ENCODE peak calls at places on chromosomes 7 and 10, in seven cellular contexts. One of them, this sample, is unnamed.

GRCh38 chr7:91411062-91411461 is 146.8 kb downstream of the FZD1 start:
- DNase-seq in aorta: no peak
- DNase-seq in spleen: no peak
- DNase-seq in fibroblast of lung: peak; percentile 42
- DNase-seq in GM12878: no peak
- DNase-seq in right cardiac atrium: no peak
- DNase-seq in colonic mucosa: no peak
- DNase-seq in this sample: no peak

GRCh38 chr7:6437251-6437650 is 10.5 kb downstream of the DAGLB start:
- DNase-seq in aorta: no peak
- DNase-seq in spleen: no peak
- DNase-seq in fibroblast of lung: no peak
- DNase-seq in GM12878: no peak
- DNase-seq in right cardiac atrium: no peak
- DNase-seq in colonic mucosa: no peak
- DNase-seq in this sample: no peak

GRCh38 chr7:31108097-31108657 is 56.1 kb downstream of the ADCYAP1R1 start:
- DNase-seq in aorta: no peak
- DNase-seq in spleen: no peak
- DNase-seq in fibroblast of lung: no peak
- DNase-seq in GM12878: no peak
- DNase-seq in right cardiac atrium: no peak
- DNase-seq in colonic mucosa: no peak
- DNase-seq in this sample: peak; percentile 27

GRCh38 chr10:99976886-99977391 is 32.8 kb downstream of the DNMBP start:
- DNase-seq in aorta: no peak
- DNase-seq in spleen: no peak
- DNase-seq in fibroblast of lung: peak; percentile 98
- DNase-seq in GM12878: no peak
- DNase-seq in right cardiac atrium: peak; percentile 22
- DNase-seq in colonic mucosa: no peak
- DNase-seq in this sample: no peak

GRCh38 chr7:148483515-148483914 is 107.1 kb upstream of the C7orf33 start:
- DNase-seq in aorta: no peak
- DNase-seq in spleen: no peak
- DNase-seq in fibroblast of lung: no peak
- DNase-seq in GM12878: no peak
- DNase-seq in right cardiac atrium: no peak
- DNase-seq in colonic mucosa: no peak
- DNase-seq in this sample: no peak

GRCh38 chr7:27207348-27207985 is 7.6 kb upstream of the HOXA13 start:
- DNase-seq in aorta: no peak
- DNase-seq in spleen: no peak
- DNase-seq in fibroblast of lung: no peak
- DNase-seq in GM12878: no peak
- DNase-seq in right cardiac atrium: no peak
- DNase-seq in colonic mucosa: peak; percentile 41
- DNase-seq in this sample: no peak

GRCh38 chr10:69087600-69088470 is at the start of gene SRGN:
- DNase-seq in aorta: no peak
- DNase-seq in spleen: peak; percentile 79
- DNase-seq in fibroblast of lung: peak; percentile 95
- DNase-seq in GM12878: peak; percentile 97
- DNase-seq in right cardiac atrium: peak; percentile 75
- DNase-seq in colonic mucosa: peak; percentile 67
- DNase-seq in this sample: peak; percentile 91

GRCh38 chr10:59381687-59382086 is 19.3 kb upstream of the FAM13C start:
- DNase-seq in aorta: no peak
- DNase-seq in spleen: no peak
- DNase-seq in fibroblast of lung: no peak
- DNase-seq in GM12878: no peak
- DNase-seq in right cardiac atrium: no peak
- DNase-seq in colonic mucosa: no peak
- DNase-seq in this sample: no peak

GRCh38 chr7:102220229-102220850 is 66.3 kb upstream of the SH2B2 start:
- DNase-seq in aorta: no peak
- DNase-seq in spleen: no peak
- DNase-seq in fibroblast of lung: no peak
- DNase-seq in GM12878: no peak
- DNase-seq in right cardiac atrium: no peak
- DNase-seq in colonic mucosa: no peak
- DNase-seq in this sample: no peak

DNA sequence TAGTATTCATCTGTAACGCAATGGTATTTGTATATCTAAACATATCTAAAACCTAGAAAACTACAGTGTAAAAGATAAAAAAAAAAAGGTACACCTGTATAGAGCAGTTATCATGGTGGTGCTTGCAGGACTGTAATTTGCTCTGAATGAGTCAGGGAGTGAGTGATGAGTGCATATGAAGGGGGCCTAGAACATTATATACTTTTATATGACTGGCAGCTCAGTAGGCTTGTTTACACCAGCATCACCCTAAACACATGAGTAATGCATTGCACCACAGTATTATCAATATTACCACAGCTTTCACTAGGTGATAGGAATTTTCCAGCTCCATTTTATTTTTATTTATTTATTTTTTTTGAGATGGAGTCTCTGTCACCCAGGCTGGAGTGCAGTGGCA is 40.8 kb downstream of the TRIM24 start:
- DNase-seq in aorta: no peak
- DNase-seq in spleen: no peak
- DNase-seq in fibroblast of lung: no peak
- DNase-seq in GM12878: no peak
- DNase-seq in right cardiac atrium: no peak
- DNase-seq in colonic mucosa: no peak
- DNase-seq in this sample: no peak
- H3K9me3 ChIP-seq in aorta: no peaks in the 10 kb centered on the region
- H3K9me3 ChIP-seq in spleen: no peaks in the 10 kb centered on the region
- H3K9me3 ChIP-seq in fibroblast of lung: no peaks in the 10 kb centered on the region
- H3K9me3 ChIP-seq in GM12878: peaks cover 6% of the 10 kb centered on the region
- H3K9me3 ChIP-seq in right cardiac atrium: no peaks in the 10 kb centered on the region
- H3K9me3 ChIP-seq in colonic mucosa: no peaks in the 10 kb centered on the region
- H3K9me3 ChIP-seq in this sample: no peaks in the 10 kb centered on the region

GRCh38 chr7:158145370-158145769 is 442.3 kb downstream of the PTPRN2 start:
- DNase-seq in aorta: peak; percentile 40
- DNase-seq in spleen: no peak
- DNase-seq in fibroblast of lung: no peak
- DNase-seq in GM12878: no peak
- DNase-seq in right cardiac atrium: no peak
- DNase-seq in colonic mucosa: no peak
- DNase-seq in this sample: no peak

GRCh38 chr7:158141221-158141582 is 446.4 kb downstream of the PTPRN2 start:
- DNase-seq in aorta: peak; percentile 67
- DNase-seq in spleen: no peak
- DNase-seq in fibroblast of lung: no peak
- DNase-seq in GM12878: no peak
- DNase-seq in right cardiac atrium: no peak
- DNase-seq in colonic mucosa: no peak
- DNase-seq in this sample: no peak

GRCh38 chr7:158141806-158142518 is 445.7 kb downstream of the PTPRN2 start:
- DNase-seq in aorta: peak; percentile 69
- DNase-seq in spleen: no peak
- DNase-seq in fibroblast of lung: no peak
- DNase-seq in GM12878: no peak
- DNase-seq in right cardiac atrium: no peak
- DNase-seq in colonic mucosa: no peak
- DNase-seq in this sample: no peak

GRCh38 chr7:158142657-158143056 is 445.0 kb downstream of the PTPRN2 start:
- DNase-seq in aorta: peak; percentile 54
- DNase-seq in spleen: no peak
- DNase-seq in fibroblast of lung: no peak
- DNase-seq in GM12878: no peak
- DNase-seq in right cardiac atrium: no peak
- DNase-seq in colonic mucosa: no peak
- DNase-seq in this sample: no peak

DNA sequence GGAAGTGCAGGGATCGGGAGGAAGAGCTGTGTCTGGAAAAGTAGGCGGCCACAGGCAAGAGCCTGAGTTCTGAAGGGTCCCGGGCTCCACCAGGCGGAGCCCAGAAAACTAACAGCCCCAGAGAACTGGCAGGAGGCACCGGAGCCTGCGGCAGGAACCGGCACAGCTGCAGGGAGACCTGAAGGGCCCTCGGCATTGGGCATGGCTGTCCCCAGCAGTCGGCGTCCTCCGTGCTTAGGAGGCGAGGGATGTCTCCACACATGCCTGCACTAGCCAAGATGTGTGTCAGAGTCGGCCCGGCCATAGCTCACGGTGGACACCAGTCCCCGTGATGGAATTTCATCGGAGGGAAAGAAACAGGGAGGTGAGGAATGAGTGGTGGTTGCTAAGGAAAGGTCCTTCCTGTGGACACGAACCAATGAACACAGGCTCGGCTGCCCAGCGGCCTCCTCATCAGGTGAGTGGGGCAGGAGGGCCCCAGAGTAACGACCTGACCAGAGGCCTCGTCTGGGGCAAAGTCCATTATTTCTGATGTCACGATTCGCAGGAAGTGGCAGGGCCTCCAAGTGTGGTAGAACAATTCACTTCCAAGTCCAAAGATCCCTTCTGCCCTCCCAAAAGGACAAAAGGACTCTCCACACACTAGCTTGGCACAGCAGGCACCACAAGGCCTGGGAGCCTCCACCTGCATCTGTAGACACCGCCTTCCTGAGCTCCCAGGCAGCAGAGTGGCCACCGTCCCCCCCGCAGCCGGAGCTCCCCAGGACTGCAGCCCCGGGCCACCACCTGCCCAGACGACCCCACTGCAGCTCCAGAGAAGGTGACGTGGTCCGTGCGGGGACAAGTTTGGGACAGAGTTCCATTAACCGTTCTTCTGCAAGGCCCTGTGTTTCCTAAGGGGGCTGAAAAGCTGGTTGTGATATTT is 444.2 kb downstream of the PTPRN2 start:
- DNase-seq in aorta: peak; percentile 73
- DNase-seq in spleen: no peak
- DNase-seq in fibroblast of lung: no peak
- DNase-seq in GM12878: no peak
- DNase-seq in right cardiac atrium: no peak
- DNase-seq in colonic mucosa: no peak
- DNase-seq in this sample: no peak
- H3K9me3 ChIP-seq in aorta: peaks cover 6% of the 10 kb centered on the region
- H3K9me3 ChIP-seq in spleen: no peaks in the 10 kb centered on the region
- H3K9me3 ChIP-seq in fibroblast of lung: peaks cover 3% of the 10 kb centered on the region
- H3K9me3 ChIP-seq in GM12878: peaks cover 5% of the 10 kb centered on the region
- H3K9me3 ChIP-seq in right cardiac atrium: no peaks in the 10 kb centered on the region
- H3K9me3 ChIP-seq in colonic mucosa: no peaks in the 10 kb centered on the region
- H3K9me3 ChIP-seq in this sample: no peaks in the 10 kb centered on the region

DNA sequence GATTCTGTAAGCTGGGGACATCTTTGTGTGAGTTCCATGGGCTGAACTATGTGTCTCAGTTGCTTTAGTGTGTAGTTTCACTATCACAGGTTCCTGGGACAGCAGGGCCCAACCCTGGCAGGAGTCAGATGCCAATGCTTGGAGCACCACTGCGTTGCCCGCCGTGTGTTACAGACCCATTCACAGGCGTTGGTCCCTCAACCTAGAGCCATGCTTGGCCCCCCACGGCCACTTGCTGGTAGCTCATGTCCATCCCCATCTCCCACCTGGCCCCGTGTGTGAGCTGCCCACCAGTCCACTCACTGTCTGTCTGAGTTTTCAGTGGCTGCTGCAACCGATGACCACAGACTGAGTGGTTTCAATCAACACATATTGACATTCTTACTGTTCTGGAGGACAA is 546.9 kb downstream of the TCERG1L start:
- DNase-seq in aorta: peak; percentile 57
- DNase-seq in spleen: peak; percentile 67
- DNase-seq in fibroblast of lung: no peak
- DNase-seq in GM12878: no peak
- DNase-seq in right cardiac atrium: no peak
- DNase-seq in colonic mucosa: no peak
- DNase-seq in this sample: peak; percentile 32
- H3K9me3 ChIP-seq in aorta: peaks cover 5% of the 10 kb centered on the region
- H3K9me3 ChIP-seq in spleen: no peaks in the 10 kb centered on the region
- H3K9me3 ChIP-seq in fibroblast of lung: no peaks in the 10 kb centered on the region
- H3K9me3 ChIP-seq in GM12878: no peaks in the 10 kb centered on the region
- H3K9me3 ChIP-seq in right cardiac atrium: no peaks in the 10 kb centered on the region
- H3K9me3 ChIP-seq in colonic mucosa: no peaks in the 10 kb centered on the region
- H3K9me3 ChIP-seq in this sample: no peaks in the 10 kb centered on the region

GRCh38 chr10:110214380-110214826 is 7.0 kb downstream of the MXI1 start:
- DNase-seq in aorta: no peak
- DNase-seq in spleen: no peak
- DNase-seq in fibroblast of lung: peak; percentile 58
- DNase-seq in GM12878: no peak
- DNase-seq in right cardiac atrium: no peak
- DNase-seq in colonic mucosa: no peak
- DNase-seq in this sample: no peak

GRCh38 chr10:110215286-110215685 is 7.9 kb downstream of the MXI1 start:
- DNase-seq in aorta: no peak
- DNase-seq in spleen: no peak
- DNase-seq in fibroblast of lung: no peak
- DNase-seq in GM12878: no peak
- DNase-seq in right cardiac atrium: no peak
- DNase-seq in colonic mucosa: no peak
- DNase-seq in this sample: no peak

GRCh38 chr10:110216240-110216639 is 8.8 kb downstream of the MXI1 start:
- DNase-seq in aorta: no peak
- DNase-seq in spleen: no peak
- DNase-seq in fibroblast of lung: no peak
- DNase-seq in GM12878: no peak
- DNase-seq in right cardiac atrium: no peak
- DNase-seq in colonic mucosa: no peak
- DNase-seq in this sample: no peak

GRCh38 chr10:110216942-110217341 is 9.5 kb downstream of the MXI1 start:
- DNase-seq in aorta: no peak
- DNase-seq in spleen: no peak
- DNase-seq in fibroblast of lung: no peak
- DNase-seq in GM12878: no peak
- DNase-seq in right cardiac atrium: no peak
- DNase-seq in colonic mucosa: no peak
- DNase-seq in this sample: no peak

GRCh38 chr10:110215751-110216150 is 8.3 kb downstream of the MXI1 start:
- DNase-seq in aorta: no peak
- DNase-seq in spleen: no peak
- DNase-seq in fibroblast of lung: no peak
- DNase-seq in GM12878: no peak
- DNase-seq in right cardiac atrium: no peak
- DNase-seq in colonic mucosa: no peak
- DNase-seq in this sample: no peak
- H3K9me3 ChIP-seq in aorta: no peaks in the 10 kb centered on the region
- H3K9me3 ChIP-seq in spleen: no peaks in the 10 kb centered on the region
- H3K9me3 ChIP-seq in fibroblast of lung: no peaks in the 10 kb centered on the region
- H3K9me3 ChIP-seq in GM12878: no peaks in the 10 kb centered on the region
- H3K9me3 ChIP-seq in right cardiac atrium: no peaks in the 10 kb centered on the region
- H3K9me3 ChIP-seq in colonic mucosa: no peaks in the 10 kb centered on the region
- H3K9me3 ChIP-seq in this sample: no peaks in the 10 kb centered on the region

GRCh38 chr7:156122752-156123354 is 310.6 kb upstream of the SHH start:
- DNase-seq in aorta: no peak
- DNase-seq in spleen: no peak
- DNase-seq in fibroblast of lung: no peak
- DNase-seq in GM12878: no peak
- DNase-seq in right cardiac atrium: no peak
- DNase-seq in colonic mucosa: no peak
- DNase-seq in this sample: no peak
- H3K9me3 ChIP-seq in aorta: no peaks in the 10 kb centered on the region
- H3K9me3 ChIP-seq in spleen: no peaks in the 10 kb centered on the region
- H3K9me3 ChIP-seq in fibroblast of lung: no peaks in the 10 kb centered on the region
- H3K9me3 ChIP-seq in GM12878: no peaks in the 10 kb centered on the region
- H3K9me3 ChIP-seq in right cardiac atrium: no peaks in the 10 kb centered on the region
- H3K9me3 ChIP-seq in colonic mucosa: no peaks in the 10 kb centered on the region
- H3K9me3 ChIP-seq in this sample: no peaks in the 10 kb centered on the region

This sample was measured in Peyer's patch.